ENCODE peak calls at places on chromosomes 13 and 19, in ten cellular contexts. Z is left colon; W is Peyer's patch; D is activated gamma-delta T cell treated with Interleukin-2 at 50 U/mL for 16 hours; L is astrocyte of the spinal cord; E is uterus; A is HEK293T; O is AG04449; Y is activated CD4-positive, alpha-beta T cell treated with anti-CD3 and anti-CD28 coated beads, Interleukin-2, amount 50 U/mL, for 24 hours; Q is kidney glomerular epithelial cell. P is an unnamed sample.

GRCh38 chr19:29665215-29665825 is at the start of gene PLEKHF1:
- DNase-seq in Z (peak), W (peak), D (peak), L (peak), E (peak), A (peak), O (no peak), Y (peak), Q (peak), P (peak)

GRCh38 chr19:49639401-49640112 is 386 bp downstream of the RRAS start:
- DNase-seq in Z (peak), W (no peak), D (no peak), L (no peak), E (peak), A (no peak), O (no peak), Y (no peak), Q (no peak), P (no peak)

GRCh38 chr13:20997301-20998061 is 63.9 kb downstream of the LATS2 start:
- DNase-seq in Z (no peak), W (no peak), D (no peak), L (peak), E (no peak), A (no peak), O (peak), Y (no peak), Q (peak), P (no peak)

GRCh38 chr13:100984349-100984748 is 309.8 kb upstream of the TMTC4 start:
- DNase-seq in Z (no peak), W (no peak), D (no peak), L (no peak), E (no peak), A (no peak), O (no peak), Y (no peak), Q (no peak), P (no peak)

GRCh38 chr13:105587786-105588185 is 947.7 kb downstream of the EFNB2 start:
- DNase-seq in Z (no peak), W (no peak), D (no peak), L (peak), E (no peak), A (no peak), O (no peak), Y (no peak), Q (peak), P (peak)

GRCh38 chr13:51230473-51231105 is 8.4 kb downstream of the FAM124A start:
- DNase-seq in Z (peak), W (peak), D (no peak), L (peak), E (peak), A (no peak), O (no peak), Y (no peak), Q (no peak), P (no peak)

GRCh38 chr19:8488351-8488750 is 14.1 kb downstream of the PRAM1 start:
- DNase-seq in Z (no peak), W (no peak), D (no peak), L (no peak), E (no peak), A (no peak), O (no peak), Y (no peak), Q (no peak), P (no peak)

GRCh38 chr13:48739346-48740037 is 85.8 kb downstream of the CYSLTR2 start:
- DNase-seq in Z (no peak), W (no peak), D (no peak), L (no peak), E (no peak), A (no peak), O (no peak), Y (no peak), Q (no peak), P (no peak)

GRCh38 chr19:38784224-38784623 is 4.8 kb upstream of the LGALS7B start:
- DNase-seq in Z (no peak), W (peak), D (no peak), L (no peak), E (no peak), A (no peak), O (no peak), Y (no peak), Q (no peak), P (no peak)

GRCh38 chr13:46480131-46480530 is 72.8 kb upstream of the LRCH1 start:
- DNase-seq in Z (no peak), W (no peak), D (no peak), L (no peak), E (no peak), A (no peak), O (no peak), Y (no peak), Q (no peak), P (no peak)

GRCh38 chr19:49469828-49470614 is 4.0 kb upstream of the FLT3LG start:
- DNase-seq in Z (no peak), W (peak), D (peak), L (no peak), E (no peak), A (no peak), O (no peak), Y (no peak), Q (no peak), P (no peak)

GRCh38 chr13:34161829-34162544 is 344.0 kb downstream of the RFC3 start:
- DNase-seq in Z (no peak), W (no peak), D (no peak), L (peak), E (no peak), A (no peak), O (peak), Y (no peak), Q (no peak), P (no peak)

GRCh38 chr19:12736854-12737665 is at the start of gene GET3:
- DNase-seq in Z (peak), W (peak), D (peak), L (peak), E (peak), A (peak), O (peak), Y (peak), Q (peak), P (peak)

GRCh38 chr19:44856438-44857083 is 10.5 kb downstream of the NECTIN2 start:
- DNase-seq in Z (no peak), W (no peak), D (no peak), L (peak), E (no peak), A (no peak), O (no peak), Y (no peak), Q (peak), P (peak)

GRCh38 chr19:1091544-1092175 is 3.5 kb downstream of the POLR2E start:
- DNase-seq in Z (no peak), W (no peak), D (no peak), L (no peak), E (no peak), A (no peak), O (no peak), Y (no peak), Q (no peak), P (no peak)